ENCODE peak calls at places on chromosomes 7 and 10, in four cellular contexts. K, B, V and L are unnamed samples.

GRCh38 chr10:44386546-44387052 is 1.7 kb upstream of the CXCL12 start:
- DNase-seq in K (peak), B (peak), V (no peak), L (peak)

GRCh38 chr7:20296444-20296843 is 34.3 kb upstream of the ITGB8 start:
- DNase-seq in K (no peak), B (no peak), V (no peak), L (no peak)

GRCh38 chr10:80502621-80503583 is 34.8 kb upstream of the SH2D4B start:
- DNase-seq in K (no peak), B (no peak), V (no peak), L (no peak)

GRCh38 chr10:26697163-26697921 is at the start of gene PDSS1:
- DNase-seq in K (peak), B (peak), V (peak), L (peak)

GRCh38 chr7:131111081-131111576 is 216.5 kb upstream of the MKLN1 start:
- DNase-seq in K (peak), B (peak), V (no peak), L (peak)

GRCh38 chr10:47457528-47457820 is 26.4 kb downstream of the ANXA8 start:
- DNase-seq in K (no peak), B (peak), V (no peak), L (no peak)

GRCh38 chr10:73746721-73747120 is 2.5 kb downstream of the SEC24C start:
- DNase-seq in K (no peak), B (no peak), V (no peak), L (no peak)

GRCh38 chr10:32298066-32298812 is 48.7 kb downstream of the EPC1 start:
- DNase-seq in K (peak), B (no peak), V (no peak), L (peak)

GRCh38 chr7:149573519-149573918 is 75.9 kb upstream of the ZNF746 start:
- DNase-seq in K (no peak), B (no peak), V (no peak), L (no peak)

GRCh38 chr7:33673029-33673700 is 232.2 kb upstream of the BMPER start:
- DNase-seq in K (no peak), B (no peak), V (no peak), L (no peak)

GRCh38 chr7:1534330-1535099 is 4.0 kb downstream of the MAFK start:
- DNase-seq in K (no peak), B (no peak), V (no peak), L (no peak)

GRCh38 chr7:30754315-30754877 is 2.5 kb downstream of the INMT start:
- DNase-seq in K (no peak), B (no peak), V (no peak), L (no peak)

GRCh38 chr10:50421026-50421719 is 169.9 kb upstream of the ASAH2 start:
- DNase-seq in K (peak), B (peak), V (peak), L (peak)

GRCh38 chr7:70417061-70417655 is 714.8 kb upstream of the GALNT17 start:
- DNase-seq in K (no peak), B (no peak), V (no peak), L (no peak)

GRCh38 chr7:1323178-1324027 is 90.7 kb downstream of the UNCX start:
- DNase-seq in K (no peak), B (no peak), V (no peak), L (no peak)

GRCh38 chr7:149854611-149855367 is 16.6 kb downstream of the ZNF862 start:
- DNase-seq in K (peak), B (peak), V (no peak), L (no peak)

GRCh38 chr10:35216303-35216905 is 89.8 kb downstream of the CREM start:
- DNase-seq in K (peak), B (no peak), V (no peak), L (peak)

GRCh38 chr10:35219292-35219691 is 92.6 kb downstream of the CREM start:
- DNase-seq in K (no peak), B (no peak), V (no peak), L (no peak)

GRCh38 chr10:35215107-35215506 is 88.5 kb downstream of the CREM start:
- DNase-seq in K (no peak), B (no peak), V (no peak), L (no peak)

GRCh38 chr10:35218339-35218955 is 91.8 kb downstream of the CREM start:
- DNase-seq in K (peak), B (peak), V (peak), L (peak)

DNA sequence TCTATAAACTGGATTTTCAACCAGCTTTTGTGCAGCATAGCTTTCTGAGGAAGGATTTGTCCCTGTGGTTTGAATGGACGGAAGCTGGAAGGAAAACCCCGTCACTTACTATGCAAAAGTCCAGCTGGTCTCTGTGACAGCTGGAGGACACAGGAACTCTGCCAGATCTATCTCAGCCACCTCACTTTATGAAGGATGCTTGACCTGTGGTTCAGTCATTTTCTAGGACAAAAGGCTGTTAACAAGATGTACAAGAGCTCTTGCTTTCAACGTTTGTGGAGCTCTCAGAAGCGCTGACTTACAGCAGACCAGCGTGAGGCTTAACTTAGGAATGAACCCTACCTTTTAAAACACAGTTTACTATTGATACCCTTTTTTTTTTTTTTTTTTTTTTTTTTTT is 90.8 kb downstream of the CREM start:
- DNase-seq in K (no peak), B (no peak), V (no peak), L (no peak)
- H3K27ac ChIP-seq in K (no peak), B (no peak), V (no peak), L (no peak)

GRCh38 chr10:106392781-106393180 is 771.7 kb downstream of the SORCS1 start:
- DNase-seq in K (no peak), B (no peak), V (no peak), L (no peak)

GRCh38 chr10:106384541-106384940 is 780.0 kb downstream of the SORCS1 start:
- DNase-seq in K (peak), B (no peak), V (no peak), L (no peak)

GRCh38 chr10:106387063-106387462 is 777.4 kb downstream of the SORCS1 start:
- DNase-seq in K (peak), B (no peak), V (no peak), L (no peak)
- TF ChIP-seq FOS in K (no peak), B (no peak), V (no peak), L (no peak)

GRCh38 chr10:107686095-107686494 is 521.6 kb upstream of the SORCS1 start:
- DNase-seq in K (no peak), B (no peak), V (no peak), L (no peak)
- TF ChIP-seq POLR2A in K (no peak), B (no peak), V (no peak), L (no peak)

GRCh38 chr10:96709525-96709924 is 10.8 kb downstream of the PIK3AP1 start:
- DNase-seq in K (no peak), B (no peak), V (no peak), L (no peak)

GRCh38 chr10:96705134-96705533 is 15.2 kb downstream of the PIK3AP1 start:
- DNase-seq in K (no peak), B (no peak), V (no peak), L (no peak)

GRCh38 chr10:96706331-96706853 is 13.9 kb downstream of the PIK3AP1 start:
- DNase-seq in K (no peak), B (no peak), V (no peak), L (no peak)

GRCh38 chr10:96711048-96711713 is 9.1 kb downstream of the PIK3AP1 start:
- DNase-seq in K (no peak), B (no peak), V (no peak), L (no peak)

GRCh38 chr10:96708456-96708855 is 11.9 kb downstream of the PIK3AP1 start:
- DNase-seq in K (no peak), B (no peak), V (no peak), L (no peak)
- H3K27ac ChIP-seq in K (no peak), B (no peak), V (peak), L (no peak)